ENCODE peak calls at places on chromosomes 11 and 22, in seven cellular contexts. One of them, this sample, is unnamed.

GRCh38 chr11:76861490-76861953 is 804 bp downstream of the ACER3 start:
- DNase-seq in HCT116: no peak
- DNase-seq in HepG2: no peak
- DNase-seq in SK-N-SH: no peak
- DNase-seq in K562: peak; percentile 23
- DNase-seq in H1: peak; percentile 45
- DNase-seq in GM12878: no peak
- DNase-seq in this sample: no peak

GRCh38 chr11:17479284-17480214 is 2.9 kb upstream of the ABCC8 start:
- DNase-seq in HCT116: peak; percentile 49
- DNase-seq in HepG2: no peak
- DNase-seq in SK-N-SH: peak; percentile 85
- DNase-seq in K562: peak; percentile 57
- DNase-seq in H1: peak; percentile 93
- DNase-seq in GM12878: no peak
- DNase-seq in this sample: no peak

GRCh38 chr11:100594320-100594719 is 92.8 kb upstream of the ARHGAP42 start:
- DNase-seq in HCT116: no peak
- DNase-seq in HepG2: no peak
- DNase-seq in SK-N-SH: no peak
- DNase-seq in K562: no peak
- DNase-seq in H1: no peak
- DNase-seq in GM12878: no peak
- DNase-seq in this sample: no peak

GRCh38 chr11:31786996-31787685 is 24.0 kb downstream of the PAX6 start:
- DNase-seq in HCT116: no peak
- DNase-seq in HepG2: no peak
- DNase-seq in SK-N-SH: no peak
- DNase-seq in K562: no peak
- DNase-seq in H1: no peak
- DNase-seq in GM12878: no peak
- DNase-seq in this sample: no peak

GRCh38 chr11:34050536-34050935 is 995 bp upstream of the CAPRIN1 start:
- DNase-seq in HCT116: no peak
- DNase-seq in HepG2: no peak
- DNase-seq in SK-N-SH: no peak
- DNase-seq in K562: no peak
- DNase-seq in H1: no peak
- DNase-seq in GM12878: no peak
- DNase-seq in this sample: no peak

GRCh38 chr11:117583063-117583801 is 213.8 kb downstream of the DSCAML1 start:
- DNase-seq in HCT116: no peak
- DNase-seq in HepG2: no peak
- DNase-seq in SK-N-SH: peak; percentile 49
- DNase-seq in K562: no peak
- DNase-seq in H1: no peak
- DNase-seq in GM12878: no peak
- DNase-seq in this sample: no peak

GRCh38 chr11:20355221-20356219 is 8.0 kb upstream of the HTATIP2 start:
- DNase-seq in HCT116: peak; percentile 54
- DNase-seq in HepG2: peak; percentile 78
- DNase-seq in SK-N-SH: peak; percentile 56
- DNase-seq in K562: peak; percentile 45
- DNase-seq in H1: no peak
- DNase-seq in GM12878: no peak
- DNase-seq in this sample: no peak

GRCh38 chr22:43441216-43441615 is 29.4 kb downstream of the MPPED1 start:
- DNase-seq in HCT116: no peak
- DNase-seq in HepG2: no peak
- DNase-seq in SK-N-SH: no peak
- DNase-seq in K562: no peak
- DNase-seq in H1: no peak
- DNase-seq in GM12878: no peak
- DNase-seq in this sample: no peak

GRCh38 chr11:122784325-122785155 is 53.8 kb upstream of the CRTAM start:
- DNase-seq in HCT116: no peak
- DNase-seq in HepG2: no peak
- DNase-seq in SK-N-SH: no peak
- DNase-seq in K562: no peak
- DNase-seq in H1: no peak
- DNase-seq in GM12878: no peak
- DNase-seq in this sample: no peak

GRCh38 chr11:8259316-8259995 is 4.2 kb downstream of the LMO1 start:
- DNase-seq in HCT116: no peak
- DNase-seq in HepG2: no peak
- DNase-seq in SK-N-SH: no peak
- DNase-seq in K562: no peak
- DNase-seq in H1: no peak
- DNase-seq in GM12878: no peak
- DNase-seq in this sample: no peak

GRCh38 chr11:114307524-114308203 is 11.5 kb downstream of the NNMT start:
- DNase-seq in HCT116: no peak
- DNase-seq in HepG2: peak; percentile 23
- DNase-seq in SK-N-SH: no peak
- DNase-seq in K562: peak; percentile 32
- DNase-seq in H1: no peak
- DNase-seq in GM12878: no peak
- DNase-seq in this sample: no peak

GRCh38 chr11:46367916-46368267 is 13.6 kb upstream of the MDK start:
- DNase-seq in HCT116: no peak
- DNase-seq in HepG2: no peak
- DNase-seq in SK-N-SH: no peak
- DNase-seq in K562: no peak
- DNase-seq in H1: no peak
- DNase-seq in GM12878: no peak
- DNase-seq in this sample: no peak

GRCh38 chr22:22700631-22701030 is 56.2 kb downstream of the GGTLC2 start:
- DNase-seq in HCT116: no peak
- DNase-seq in HepG2: no peak
- DNase-seq in SK-N-SH: no peak
- DNase-seq in K562: no peak
- DNase-seq in H1: no peak
- DNase-seq in GM12878: no peak
- DNase-seq in this sample: no peak

GRCh38 chr11:8962827-8963226 is 1.4 kb downstream of the TMEM9B start:
- DNase-seq in HCT116: no peak
- DNase-seq in HepG2: no peak
- DNase-seq in SK-N-SH: no peak
- DNase-seq in K562: no peak
- DNase-seq in H1: no peak
- DNase-seq in GM12878: no peak
- DNase-seq in this sample: no peak

GRCh38 chr11:2537010-2537695 is 92.3 kb downstream of the KCNQ1 start:
- DNase-seq in HCT116: no peak
- DNase-seq in HepG2: no peak
- DNase-seq in SK-N-SH: no peak
- DNase-seq in K562: no peak
- DNase-seq in H1: no peak
- DNase-seq in GM12878: no peak
- DNase-seq in this sample: no peak

GRCh38 chr11:115926090-115926489 is 421.9 kb upstream of the CADM1 start:
- DNase-seq in HCT116: no peak
- DNase-seq in HepG2: no peak
- DNase-seq in SK-N-SH: no peak
- DNase-seq in K562: no peak
- DNase-seq in H1: no peak
- DNase-seq in GM12878: no peak
- DNase-seq in this sample: no peak

GRCh38 chr22:28883917-28884753 is 763 bp downstream of the ZNRF3 start:
- DNase-seq in HCT116: peak; percentile 12
- DNase-seq in HepG2: no peak
- DNase-seq in SK-N-SH: peak; percentile 74
- DNase-seq in K562: peak; percentile 17
- DNase-seq in H1: peak; percentile 79
- DNase-seq in GM12878: no peak
- DNase-seq in this sample: no peak

GRCh38 chr22:50190182-50190951 is 4.7 kb downstream of the TRABD start:
- DNase-seq in HCT116: peak; percentile 60
- DNase-seq in HepG2: no peak
- DNase-seq in SK-N-SH: peak; percentile 91
- DNase-seq in K562: peak; percentile 87
- DNase-seq in H1: peak; percentile 82
- DNase-seq in GM12878: peak; percentile 76
- DNase-seq in this sample: no peak

GRCh38 chr11:104206936-104207335 is 43.0 kb upstream of the PDGFD start:
- DNase-seq in HCT116: no peak
- DNase-seq in HepG2: no peak
- DNase-seq in SK-N-SH: no peak
- DNase-seq in K562: no peak
- DNase-seq in H1: no peak
- DNase-seq in GM12878: no peak
- DNase-seq in this sample: no peak

GRCh38 chr11:125085301-125086081 is 22.4 kb downstream of the SLC37A2 start:
- DNase-seq in HCT116: no peak
- DNase-seq in HepG2: no peak
- DNase-seq in SK-N-SH: peak; percentile 30
- DNase-seq in K562: no peak
- DNase-seq in H1: no peak
- DNase-seq in GM12878: no peak
- DNase-seq in this sample: no peak
- TF ChIP-seq CTCF in HCT116: no peak
- TF ChIP-seq CTCF in HepG2: peak; percentile 42
- TF ChIP-seq CTCF in SK-N-SH: no peak
- TF ChIP-seq CTCF in K562: no peak
- TF ChIP-seq CTCF in H1: peak; percentile 61
- TF ChIP-seq CTCF in GM12878: no peak
- TF ChIP-seq CTCF in this sample: no peak

GRCh38 chr22:41844513-41844912 is 11.6 kb downstream of the SREBF2 start:
- DNase-seq in HCT116: no peak
- DNase-seq in HepG2: no peak
- DNase-seq in SK-N-SH: no peak
- DNase-seq in K562: no peak
- DNase-seq in H1: no peak
- DNase-seq in GM12878: no peak
- DNase-seq in this sample: no peak

GRCh38 chr22:41845380-41846267 is 12.7 kb downstream of the SREBF2 start:
- DNase-seq in HCT116: no peak
- DNase-seq in HepG2: no peak
- DNase-seq in SK-N-SH: no peak
- DNase-seq in K562: peak; percentile 63
- DNase-seq in H1: no peak
- DNase-seq in GM12878: no peak
- DNase-seq in this sample: no peak

GRCh38 chr22:41848468-41848867 is 15.6 kb downstream of the SREBF2 start:
- DNase-seq in HCT116: no peak
- DNase-seq in HepG2: no peak
- DNase-seq in SK-N-SH: no peak
- DNase-seq in K562: no peak
- DNase-seq in H1: no peak
- DNase-seq in GM12878: no peak
- DNase-seq in this sample: no peak

GRCh38 chr22:41847300-41847699 is 14.4 kb downstream of the SREBF2 start:
- DNase-seq in HCT116: no peak
- DNase-seq in HepG2: no peak
- DNase-seq in SK-N-SH: no peak
- DNase-seq in K562: no peak
- DNase-seq in H1: no peak
- DNase-seq in GM12878: no peak
- DNase-seq in this sample: no peak

DNA sequence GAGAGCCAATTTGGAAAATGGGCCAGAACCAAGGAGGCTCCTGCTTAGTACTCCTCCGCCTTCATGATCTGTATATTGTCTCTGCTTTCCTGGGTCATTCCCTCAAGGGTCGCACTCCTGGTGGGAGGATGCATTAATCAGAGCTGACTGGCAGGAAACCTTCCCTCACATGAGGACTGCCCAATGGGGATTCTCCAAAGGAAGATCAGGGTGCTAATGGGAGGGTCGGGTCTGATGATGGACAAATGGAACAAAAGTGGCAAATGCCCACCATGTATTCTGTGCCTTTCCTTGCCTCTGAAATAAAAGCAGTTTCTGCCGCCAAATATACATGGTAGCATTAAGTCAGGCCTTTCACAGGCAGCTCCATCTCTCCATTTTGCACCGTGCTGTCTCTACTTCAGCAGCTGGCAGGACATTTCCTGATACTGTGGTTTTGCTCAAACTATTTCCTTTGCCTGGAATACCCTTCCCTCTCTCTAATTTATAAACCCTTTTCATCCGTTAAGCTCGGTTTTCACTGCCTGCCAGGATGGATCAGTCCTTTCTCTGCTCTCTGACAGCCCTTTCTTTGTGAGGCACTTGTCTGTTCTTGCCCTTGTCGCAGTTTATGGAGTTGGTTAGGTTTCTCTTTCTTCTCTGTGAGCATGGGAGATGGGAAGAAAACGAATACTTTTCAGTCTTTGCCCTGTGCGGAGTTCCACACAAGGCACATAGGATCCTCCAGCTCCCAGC is 13.5 kb downstream of the SREBF2 start:
- DNase-seq in HCT116: no peak
- DNase-seq in HepG2: no peak
- DNase-seq in SK-N-SH: no peak
- DNase-seq in K562: peak; percentile 16
- DNase-seq in H1: no peak
- DNase-seq in GM12878: no peak
- DNase-seq in this sample: no peak
- H3K4me1 ChIP-seq in HCT116: peaks cover 18% of the 10 kb centered on the region
- H3K4me1 ChIP-seq in HepG2: peaks cover 63% of the 10 kb centered on the region
- H3K4me1 ChIP-seq in SK-N-SH: no peaks in the 10 kb centered on the region
- H3K4me1 ChIP-seq in K562: peaks cover 57% of the 10 kb centered on the region
- H3K4me1 ChIP-seq in H1: peaks cover 11% of the 10 kb centered on the region
- H3K4me1 ChIP-seq in GM12878: peaks cover 29% of the 10 kb centered on the region
- H3K4me1 ChIP-seq in this sample: peaks cover 7% of the 10 kb centered on the region

DNA sequence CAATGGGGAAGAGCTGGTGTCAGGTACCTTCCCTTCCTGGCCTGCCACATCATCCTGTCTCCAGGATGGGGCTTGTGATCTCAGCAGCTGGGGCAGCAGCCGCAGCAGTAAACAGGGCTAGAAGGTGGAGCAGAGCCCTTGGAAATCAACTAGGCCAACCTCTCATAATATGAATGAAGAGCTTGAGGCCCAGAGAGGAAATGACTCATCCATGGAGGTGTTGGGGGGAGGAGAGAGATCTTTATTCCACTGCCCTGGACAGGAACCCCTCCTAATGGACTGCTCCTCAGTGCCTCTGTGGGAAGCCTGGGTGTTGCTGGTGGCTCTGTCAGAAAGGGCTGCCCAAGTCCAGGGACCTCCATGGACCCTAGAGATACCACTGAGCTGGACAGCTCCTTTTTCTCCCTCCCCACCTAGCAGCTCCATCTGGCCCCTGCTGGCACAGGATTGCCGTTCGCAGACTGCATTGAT is 111.8 kb downstream of the OSBP2 start:
- DNase-seq in HCT116: peak; percentile 66
- DNase-seq in HepG2: peak; percentile 30
- DNase-seq in SK-N-SH: no peak
- DNase-seq in K562: peak; percentile 24
- DNase-seq in H1: peak; percentile 52
- DNase-seq in GM12878: no peak
- DNase-seq in this sample: no peak
- TF ChIP-seq SIN3A in HCT116: no peak
- TF ChIP-seq SIN3A in HepG2: no peak
- TF ChIP-seq SIN3A in SK-N-SH: no peak
- TF ChIP-seq SIN3A in K562: no peak
- TF ChIP-seq SIN3A in H1: peak; percentile 74
- TF ChIP-seq SIN3A in GM12878: no peak
- TF ChIP-seq SIN3A in this sample: no peak

DNA sequence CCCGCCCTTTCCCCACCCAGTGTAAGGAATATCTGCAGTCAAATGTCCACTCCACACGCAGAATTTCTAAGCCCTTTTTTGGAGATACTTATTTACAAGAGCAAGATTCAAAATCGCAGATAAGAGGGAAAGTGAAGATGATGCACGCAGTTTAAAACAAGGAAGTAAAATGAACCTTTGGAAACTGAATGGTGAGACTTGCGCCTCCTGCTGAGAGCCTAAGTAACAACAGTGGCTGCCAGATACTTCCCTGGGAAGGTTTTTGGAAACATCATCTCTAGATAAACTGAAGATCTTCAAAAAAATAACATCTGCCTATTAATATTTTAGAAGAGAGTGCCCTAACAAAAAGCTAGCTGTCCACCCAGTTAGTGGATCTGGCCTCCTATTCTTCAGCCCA is 963.1 kb upstream of the FAT3 start:
- DNase-seq in HCT116: no peak
- DNase-seq in HepG2: no peak
- DNase-seq in SK-N-SH: no peak
- DNase-seq in K562: no peak
- DNase-seq in H1: no peak
- DNase-seq in GM12878: no peak
- DNase-seq in this sample: no peak
- TF ChIP-seq CTCF in HCT116: no peak
- TF ChIP-seq CTCF in HepG2: no peak
- TF ChIP-seq CTCF in SK-N-SH: peak; percentile 29
- TF ChIP-seq CTCF in K562: no peak
- TF ChIP-seq CTCF in H1: peak; percentile 66
- TF ChIP-seq CTCF in GM12878: peak; percentile 19
- TF ChIP-seq CTCF in this sample: peak; percentile 14

This sample was measured in Panc1.